ENCODE peak calls at places on chromosome 5, in six cellular contexts. One of them, this sample, is unnamed.
A peak's percentile ranks its signal among the peaks of the same experiment; 100 is the strongest.

GRCh38 chr5:75522542-75522941 is 10.9 kb downstream of the POLK start:
- DNase-seq in activated CD4-positive, alpha-beta T cell treated with anti-CD3 and anti-CD28 coated beads for 24 hours: no peak
- DNase-seq in NCI-H524: no peak
- DNase-seq in RPMI7951: no peak
- DNase-seq in retina: no peak
- DNase-seq in tibial nerve: no peak
- DNase-seq in this sample: no peak

GRCh38 chr5:124245276-124245675 is 501.2 kb downstream of the ZNF608 start:
- DNase-seq in activated CD4-positive, alpha-beta T cell treated with anti-CD3 and anti-CD28 coated beads for 24 hours: no peak
- DNase-seq in retina: no peak
- DNase-seq in NCI-H524: no peak
- DNase-seq in RPMI7951: no peak
- DNase-seq in tibial nerve: no peak
- DNase-seq in this sample: no peak

GRCh38 chr5:85590764-85591163 is 1027.0 kb upstream of the COX7C start:
- DNase-seq in retina: no peak
- DNase-seq in tibial nerve: no peak
- DNase-seq in RPMI7951: no peak
- DNase-seq in NCI-H524: no peak
- DNase-seq in activated CD4-positive, alpha-beta T cell treated with anti-CD3 and anti-CD28 coated beads for 24 hours: no peak
- DNase-seq in this sample: no peak

GRCh38 chr5:32261198-32261597 is 51.5 kb downstream of the MTMR12 start:
- DNase-seq in activated CD4-positive, alpha-beta T cell treated with anti-CD3 and anti-CD28 coated beads for 24 hours: no peak
- DNase-seq in RPMI7951: no peak
- DNase-seq in retina: no peak
- DNase-seq in tibial nerve: no peak
- DNase-seq in NCI-H524: no peak
- DNase-seq in this sample: no peak

GRCh38 chr5:123429993-123430392 is 6.8 kb upstream of the CEP120 start:
- DNase-seq in NCI-H524: no peak
- DNase-seq in activated CD4-positive, alpha-beta T cell treated with anti-CD3 and anti-CD28 coated beads for 24 hours: no peak
- DNase-seq in RPMI7951: peak; percentile 49
- DNase-seq in retina: no peak
- DNase-seq in tibial nerve: no peak
- DNase-seq in this sample: no peak

GRCh38 chr5:79562351-79563246 is 48.7 kb upstream of the HOMER1 start:
- DNase-seq in retina: peak; percentile 6
- DNase-seq in tibial nerve: no peak
- DNase-seq in RPMI7951: peak; percentile 50
- DNase-seq in NCI-H524: no peak
- DNase-seq in activated CD4-positive, alpha-beta T cell treated with anti-CD3 and anti-CD28 coated beads for 24 hours: no peak
- DNase-seq in this sample: no peak

GRCh38 chr5:127957183-127957582 is 126.4 kb upstream of the SLC12A2 start:
- DNase-seq in NCI-H524: peak; percentile 94
- DNase-seq in tibial nerve: no peak
- DNase-seq in activated CD4-positive, alpha-beta T cell treated with anti-CD3 and anti-CD28 coated beads for 24 hours: no peak
- DNase-seq in retina: no peak
- DNase-seq in RPMI7951: peak; percentile 78
- DNase-seq in this sample: peak; percentile 41

GRCh38 chr5:129767927-129768380 is 20.1 kb downstream of the MINAR2 start:
- DNase-seq in retina: peak; percentile 87
- DNase-seq in activated CD4-positive, alpha-beta T cell treated with anti-CD3 and anti-CD28 coated beads for 24 hours: peak; percentile 36
- DNase-seq in NCI-H524: peak; percentile 89
- DNase-seq in tibial nerve: peak; percentile 90
- DNase-seq in RPMI7951: peak; percentile 74
- DNase-seq in this sample: peak; percentile 41

GRCh38 chr5:141680751-141681201 is 1.3 kb downstream of the ARAP3 start:
- DNase-seq in RPMI7951: peak; percentile 61
- DNase-seq in activated CD4-positive, alpha-beta T cell treated with anti-CD3 and anti-CD28 coated beads for 24 hours: no peak
- DNase-seq in tibial nerve: no peak
- DNase-seq in retina: peak; percentile 52
- DNase-seq in NCI-H524: no peak
- DNase-seq in this sample: no peak

GRCh38 chr5:174951151-174951780 is 226.9 kb downstream of the MSX2 start:
- DNase-seq in NCI-H524: peak; percentile 87
- DNase-seq in activated CD4-positive, alpha-beta T cell treated with anti-CD3 and anti-CD28 coated beads for 24 hours: peak; percentile 21
- DNase-seq in tibial nerve: peak; percentile 26
- DNase-seq in RPMI7951: peak; percentile 68
- DNase-seq in retina: peak; percentile 78
- DNase-seq in this sample: peak; percentile 6

GRCh38 chr5:23730023-23730422 is 222.6 kb downstream of the PRDM9 start:
- DNase-seq in activated CD4-positive, alpha-beta T cell treated with anti-CD3 and anti-CD28 coated beads for 24 hours: no peak
- DNase-seq in tibial nerve: no peak
- DNase-seq in NCI-H524: no peak
- DNase-seq in RPMI7951: no peak
- DNase-seq in retina: no peak
- DNase-seq in this sample: no peak

GRCh38 chr5:38466444-38467189 is 89.8 kb downstream of the LIFR start:
- DNase-seq in activated CD4-positive, alpha-beta T cell treated with anti-CD3 and anti-CD28 coated beads for 24 hours: no peak
- DNase-seq in retina: no peak
- DNase-seq in NCI-H524: peak; percentile 31
- DNase-seq in tibial nerve: peak; percentile 73
- DNase-seq in RPMI7951: no peak
- DNase-seq in this sample: peak; percentile 99

GRCh38 chr5:100797863-100798262 is 105.2 kb downstream of the ST8SIA4 start:
- DNase-seq in NCI-H524: no peak
- DNase-seq in activated CD4-positive, alpha-beta T cell treated with anti-CD3 and anti-CD28 coated beads for 24 hours: no peak
- DNase-seq in RPMI7951: peak; percentile 11
- DNase-seq in retina: no peak
- DNase-seq in tibial nerve: no peak
- DNase-seq in this sample: no peak

GRCh38 chr5:122287101-122287500 is 24.9 kb upstream of the SNCAIP start:
- DNase-seq in NCI-H524: no peak
- DNase-seq in retina: no peak
- DNase-seq in activated CD4-positive, alpha-beta T cell treated with anti-CD3 and anti-CD28 coated beads for 24 hours: no peak
- DNase-seq in tibial nerve: no peak
- DNase-seq in RPMI7951: no peak
- DNase-seq in this sample: no peak

GRCh38 chr5:54804086-54804485 is 181.3 kb downstream of the ESM1 start:
- DNase-seq in NCI-H524: no peak
- DNase-seq in activated CD4-positive, alpha-beta T cell treated with anti-CD3 and anti-CD28 coated beads for 24 hours: no peak
- DNase-seq in RPMI7951: no peak
- DNase-seq in retina: no peak
- DNase-seq in tibial nerve: no peak
- DNase-seq in this sample: no peak